ENCODE peak calls at places on chromosome 19, in eight cellular contexts. K is mammary epithelial cell; O is astrocyte; M is HCT116; V is IMR-90; P is tibial nerve; H is thoracic aorta; E is effector memory CD4-positive, alpha-beta T cell. T is an unnamed sample. For H3K4me1, the result is how much of the 10 kb centered on the place peaks cover.

GRCh38 chr19:51027873-51028272 is 1.5 kb upstream of the KLK11 start:
- DNase-seq in O (no peak), P (no peak), E (no peak), K (no peak), M (no peak), V (no peak), H (no peak), T (no peak)

GRCh38 chr19:36916991-36917390 is 859 bp downstream of the ZNF568 start:
- DNase-seq in K (peak), O (peak), V (peak), M (no peak), P (no peak), E (no peak), H (no peak), T (no peak)

GRCh38 chr19:15249912-15250634 is 17.8 kb upstream of the EPHX3 start:
- DNase-seq in E (no peak), M (no peak), H (peak), V (peak), P (no peak), K (peak), O (peak), T (peak)

GRCh38 chr19:40598121-40598917 is 2.9 kb upstream of the LTBP4 start:
- DNase-seq in M (peak), H (peak), O (peak), K (peak), P (peak), V (peak), E (peak), T (peak)

GRCh38 chr19:55069137-55069858 is 6.3 kb upstream of the RDH13 start:
- DNase-seq in O (no peak), P (no peak), M (no peak), K (peak), V (no peak), E (no peak), H (no peak), T (no peak)

GRCh38 chr19:37963190-37963947 is 56.4 kb downstream of the SIPA1L3 start:
- DNase-seq in K (no peak), P (no peak), E (no peak), V (peak), O (peak), H (no peak), M (no peak), T (no peak)

GRCh38 chr19:464146-464545 is 3.3 kb upstream of the SHC2 start:
- DNase-seq in P (no peak), M (no peak), H (no peak), O (no peak), V (no peak), E (no peak), K (no peak), T (no peak)

GRCh38 chr19:43638214-43638990 is 1.2 kb downstream of the CADM4 start:
- DNase-seq in H (no peak), P (no peak), O (no peak), V (no peak), K (no peak), M (no peak), E (no peak), T (no peak)

GRCh38 chr19:3387645-3388589 is 21.5 kb downstream of the NFIC start:
- DNase-seq in V (peak), H (no peak), P (peak), O (no peak), E (no peak), K (peak), M (no peak), T (peak)

DNA sequence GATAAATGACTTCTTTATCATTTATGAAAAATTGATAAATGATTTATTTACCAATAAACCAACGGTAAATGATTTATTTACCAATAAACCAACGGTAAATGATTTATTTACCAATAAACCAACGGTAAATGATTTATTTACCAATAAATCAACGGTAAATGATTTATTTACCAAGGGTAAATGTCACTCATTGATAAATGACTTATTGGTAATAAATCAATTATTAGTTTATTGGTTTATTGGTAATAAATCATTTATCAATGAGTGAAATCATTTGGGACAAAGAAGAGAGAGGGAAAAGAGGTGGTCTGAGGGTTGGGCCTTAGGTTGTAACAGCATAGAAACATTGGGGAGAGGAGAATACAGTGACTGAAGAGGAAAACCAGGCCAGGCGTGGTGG is 21.5 kb downstream of the VAV1 start:
- DNase-seq in H (no peak), K (no peak), E (no peak), O (no peak), P (no peak), M (no peak), V (no peak), T (no peak)
- H3K4me3 ChIP-seq in H (no peak), K (no peak), E (no peak), O (no peak), P (no peak), M (no peak), V (no peak), T (no peak)

DNA sequence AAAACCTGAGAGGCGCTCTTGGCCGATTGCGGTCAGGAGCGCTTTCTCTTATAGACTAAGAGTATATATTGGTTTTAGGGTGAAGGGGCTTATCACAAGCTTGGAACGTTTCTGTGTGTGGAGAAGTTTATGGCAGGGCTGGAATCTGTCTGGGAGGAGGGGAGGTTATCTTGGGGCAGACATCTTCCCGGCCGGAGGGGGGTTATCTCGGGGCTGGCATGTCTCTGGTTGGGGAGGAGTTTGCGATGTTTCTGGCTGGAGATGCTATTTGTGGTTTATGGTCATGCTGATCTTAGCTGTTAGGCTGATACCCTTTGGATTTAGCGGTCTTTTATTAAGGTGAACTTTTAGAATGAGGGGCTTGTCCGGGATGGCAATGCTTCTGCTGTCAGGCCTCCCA is 18.4 kb downstream of the KDM4B start:
- DNase-seq in K (no peak), H (no peak), E (no peak), V (no peak), O (no peak), P (no peak), M (no peak), T (no peak)
- H3K4me1 ChIP-seq in K (under half), H (under half), E (under half), V (under half), O (under half), P (under half), M (under half), T (under half)

GRCh38 chr19:1825909-1826556 is 14.0 kb upstream of the ATP8B3 start:
- DNase-seq in M (no peak), O (peak), V (peak), P (peak), K (peak), E (peak), H (no peak), T (no peak)
- H3K4me3 ChIP-seq in M (no peak), O (no peak), V (no peak), P (no peak), K (no peak), E (no peak), H (no peak), T (no peak)

DNA sequence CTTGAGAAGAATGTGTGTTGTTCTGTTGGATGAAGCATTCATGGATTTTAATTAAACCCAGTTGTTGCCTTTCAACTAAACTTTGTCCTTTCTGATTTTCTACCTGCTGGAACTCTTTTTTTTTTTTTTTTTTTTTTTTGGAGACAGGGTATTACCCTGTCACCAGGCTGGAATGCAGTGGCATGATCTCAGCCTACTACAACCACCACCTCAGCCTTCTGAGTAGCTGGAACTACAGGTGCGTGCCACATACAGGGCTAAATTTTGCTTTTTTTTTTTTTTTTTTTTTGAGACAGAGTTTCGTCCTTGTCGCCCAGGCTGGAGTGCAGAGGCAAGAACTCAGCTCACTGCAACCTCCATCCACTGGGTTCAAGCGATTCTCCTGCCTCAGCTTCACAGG is 6.9 kb downstream of the ZNF791 start:
- DNase-seq in P (no peak), O (no peak), H (no peak), V (no peak), E (no peak), M (no peak), K (no peak), T (no peak)
- H3K4me1 ChIP-seq in P (under half), O (under half), H (under half), V (under half), E (under half), M (under half), K (under half), T (under half)

DNA sequence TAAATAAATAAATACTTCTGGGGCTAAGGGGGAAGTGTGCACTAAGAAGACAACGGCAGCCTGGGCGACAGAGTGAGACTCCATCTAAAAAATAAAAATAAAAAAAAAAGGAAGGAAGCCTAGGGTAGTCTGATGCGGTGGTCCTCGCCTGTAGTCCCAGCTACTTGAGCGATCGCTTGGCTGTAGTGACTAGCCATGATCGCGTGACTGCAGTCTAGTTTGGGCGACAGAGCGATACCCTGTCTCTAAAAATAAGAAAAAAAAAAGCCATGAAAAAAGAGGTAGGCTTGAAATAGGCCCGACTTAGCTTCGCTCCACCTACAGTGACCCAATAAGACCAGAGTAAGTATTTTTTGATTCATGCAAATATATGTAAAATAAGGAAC is 661 bp upstream of the BABAM1 start:
- DNase-seq in E (no peak), V (no peak), P (no peak), H (no peak), K (no peak), M (no peak), O (no peak), T (no peak)
- H3K4me3 ChIP-seq in E (no peak), V (no peak), P (no peak), H (peak), K (no peak), M (no peak), O (no peak), T (peak)

GRCh38 chr19:6064016-6064702 is 46.1 kb downstream of the RFX2 start:
- DNase-seq in O (no peak), P (no peak), E (no peak), V (no peak), M (no peak), H (no peak), K (peak), T (no peak)
- H3K4me1 ChIP-seq in O (half or more), P (under half), E (under half), V (under half), M (half or more), H (half or more), K (half or more), T (under half)

GRCh38 chr19:29372921-29373797 is 152.6 kb upstream of the VSTM2B start:
- DNase-seq in P (no peak), O (no peak), H (no peak), K (no peak), M (no peak), E (no peak), V (no peak), T (no peak)

GRCh38 chr19:29372461-29372860 is 153.3 kb upstream of the VSTM2B start:
- DNase-seq in E (no peak), P (no peak), K (no peak), O (no peak), V (no peak), M (no peak), H (no peak), T (no peak)

GRCh38 chr19:29367701-29368306 is 154.9 kb upstream of the UQCRFS1 start:
- DNase-seq in M (no peak), O (no peak), H (no peak), E (no peak), K (no peak), V (no peak), P (no peak), T (no peak)

GRCh38 chr19:29371766-29372415 is 153.9 kb upstream of the VSTM2B start:
- DNase-seq in E (no peak), P (no peak), V (no peak), H (no peak), M (no peak), K (no peak), O (no peak), T (no peak)

GRCh38 chr19:29370276-29370675 is 155.5 kb upstream of the VSTM2B start:
- DNase-seq in O (no peak), P (no peak), M (no peak), E (no peak), V (no peak), K (no peak), H (no peak), T (no peak)
- H3K4me3 ChIP-seq in O (no peak), P (no peak), M (no peak), E (no peak), V (no peak), K (no peak), H (no peak), T (no peak)

T was measured in ascending aorta.